ENCODE peak calls at places on chromosomes 16 and 17, in four cellular contexts. Y, D, W and M are unnamed samples.

GRCh38 chr16:65525743-65526142 is 403.9 kb upstream of the CDH11 start:
- DNase-seq in D (no peak), W (no peak), Y (no peak), M (no peak)

GRCh38 chr16:77398495-77398894 is 36.3 kb downstream of the ADAMTS18 start:
- DNase-seq in D (no peak), W (no peak), Y (no peak), M (no peak)

GRCh38 chr16:1775006-1775845 is 2.3 kb upstream of the MRPS34 start:
- DNase-seq in Y (no peak), W (no peak), D (no peak), M (no peak)

GRCh38 chr16:82832861-82833260 is 206.1 kb downstream of the CDH13 start:
- DNase-seq in W (no peak), Y (no peak), D (no peak), M (peak)

GRCh38 chr17:47945080-47945479 is 3.7 kb downstream of the PNPO start:
- DNase-seq in D (no peak), Y (peak), W (no peak), M (no peak)

GRCh38 chr17:77465358-77466041 is 324.7 kb downstream of the SEC14L1 start:
- DNase-seq in D (no peak), Y (peak), W (peak), M (no peak)

GRCh38 chr17:37650419-37651003 is 7.3 kb upstream of the DDX52 start:
- DNase-seq in Y (no peak), D (peak), W (peak), M (no peak)

GRCh38 chr17:59165933-59166342 is 10.4 kb downstream of the PRR11 start:
- DNase-seq in D (no peak), W (peak), Y (peak), M (no peak)

GRCh38 chr17:63911657-63912100 is 621 bp upstream of the CSHL1 start:
- DNase-seq in Y (peak), D (no peak), W (no peak), M (no peak)

GRCh38 chr17:81731271-81731670 is 19.2 kb downstream of the SLC25A10 start:
- DNase-seq in Y (no peak), D (peak), W (no peak), M (no peak)

GRCh38 chr17:69819316-69820087 is 255.5 kb upstream of the KCNJ16 start:
- DNase-seq in W (no peak), D (no peak), Y (no peak), M (no peak)